ENCODE peak calls at places on chromosomes 2 and 18, in seven cellular contexts. O is kidney tubule cell, G is GDM1, U is substantia nigra, M is AML-193, N is HS-5, E is neural progenitor cell. T is an unnamed sample.

GRCh38 chr2:55148269-55148668 is 83.8 kb downstream of the CLHC1 start:
- DNase-seq in O (no peak), G (no peak), U (no peak), M (no peak), N (peak), E (no peak), T (no peak)

GRCh38 chr2:21754164-21754788 is 630.5 kb downstream of the TDRD15 start:
- DNase-seq in O (peak), G (no peak), U (no peak), M (no peak), N (no peak), E (no peak), T (no peak)

GRCh38 chr2:121128741-121129659 is 156.0 kb downstream of the TFCP2L1 start:
- DNase-seq in O (peak), G (no peak), U (peak), M (no peak), N (no peak), E (peak), T (peak)

GRCh38 chr2:138403431-138403927 is 98.1 kb upstream of the SPOPL start:
- DNase-seq in O (no peak), G (no peak), U (no peak), M (no peak), N (no peak), E (no peak), T (no peak)

GRCh38 chr2:211133766-211134165 is 577.4 kb downstream of the CPS1 start:
- DNase-seq in O (no peak), G (no peak), U (no peak), M (no peak), N (no peak), E (peak), T (no peak)

GRCh38 chr2:71863338-71863737 is 284.3 kb downstream of the CYP26B1 start:
- DNase-seq in O (no peak), G (no peak), U (no peak), M (no peak), N (no peak), E (no peak), T (no peak)

GRCh38 chr2:42558827-42559226 is 9.6 kb upstream of the MTA3 start:
- DNase-seq in O (no peak), G (no peak), U (no peak), M (no peak), N (no peak), E (no peak), T (no peak)

GRCh38 chr18:79750980-79751571 is 46.7 kb upstream of the KCNG2 start:
- DNase-seq in O (no peak), G (no peak), U (no peak), M (no peak), N (no peak), E (no peak), T (no peak)

T was measured in stimulated activated naive CD8-positive, alpha-beta T cell treated with anti-CD3 and anti-CD28 coated beads, Interleukin-15, Interleukin-2, amounts not matched to agents 100 U/mL and 50 U/mL, for 24 hours.